ENCODE peak calls at places on chromosomes 11 and 22, in seven cellular contexts. D is GM03348; S is stimulated activated CD4-positive, alpha-beta T cell treated with anti-CD3 and anti-CD28 coated beads, Interleukin-2, amount 100 ng/mL, for 24 hours; U is activated CD4-positive, alpha-beta T cell treated with anti-CD3 and anti-CD28 coated beads, Interleukin-2, amount 50 U/mL, for 48 hours; W is HCEC 1CT; L is endodermal cell; A is NCI-H1105. M is an unnamed sample.

GRCh38 chr22:44331881-44332714 is 19.3 kb upstream of the SHISAL1 start:
- DNase-seq in D (peak; percentile 73), S (no peak), U (no peak), W (no peak), L (peak; percentile 77), A (peak; percentile 27), M (peak; percentile 39)

GRCh38 chr22:39148727-39149535 is 3.5 kb downstream of the CBX7 start:
- DNase-seq in D (peak; percentile 44), S (peak; percentile 75), U (peak; percentile 71), W (no peak), L (peak; percentile 86), A (no peak), M (peak; percentile 61)

GRCh38 chr11:63503492-63503891 is 2.4 kb upstream of the LGALS12 start:
- DNase-seq in D (no peak), S (no peak), U (no peak), W (no peak), L (no peak), A (no peak), M (no peak)

GRCh38 chr11:119641991-119642745 is 86.8 kb downstream of the NECTIN1 start:
- DNase-seq in D (peak; percentile 52), S (peak; percentile 21), U (no peak), W (peak; percentile 18), L (peak; percentile 80), A (peak; percentile 54), M (peak; percentile 51)

GRCh38 chr22:45007247-45007945 is 2.4 kb downstream of the PHF21B start:
- DNase-seq in D (peak; percentile 64), S (no peak), U (peak; percentile 11), W (no peak), L (peak; percentile 95), A (peak; percentile 69), M (peak; percentile 34)

GRCh38 chr11:8168485-8169257 is at the start of gene RIC3:
- DNase-seq in D (no peak), S (peak; percentile 59), U (peak; percentile 58), W (no peak), L (peak; percentile 87), A (peak; percentile 81), M (no peak)

GRCh38 chr11:1586699-1587098 is 1.6 kb upstream of the KRTAP5-1 start:
- DNase-seq in D (no peak), S (no peak), U (no peak), W (no peak), L (no peak), A (no peak), M (no peak)

GRCh38 chr22:26975381-26975780 is 318.0 kb downstream of the MIAT start:
- DNase-seq in D (peak; percentile 43), S (no peak), U (no peak), W (no peak), L (no peak), A (no peak), M (peak; percentile 81)

GRCh38 chr11:75208444-75208843 is 32.1 kb upstream of the TPBGL start:
- DNase-seq in D (no peak), S (no peak), U (no peak), W (no peak), L (no peak), A (no peak), M (no peak)

GRCh38 chr11:47010192-47010591 is 73.6 kb downstream of the CSTPP1 start:
- DNase-seq in D (no peak), S (no peak), U (no peak), W (no peak), L (no peak), A (no peak), M (peak; percentile 11)

GRCh38 chr11:16956538-16957153 is 57.6 kb downstream of the PLEKHA7 start:
- DNase-seq in D (no peak), S (no peak), U (no peak), W (no peak), L (peak; percentile 89), A (no peak), M (no peak)

GRCh38 chr11:112004389-112004788 is 20.8 kb upstream of the DLAT start:
- DNase-seq in D (peak; percentile 6), S (peak; percentile 20), U (peak; percentile 10), W (no peak), L (peak; percentile 79), A (no peak), M (no peak)

GRCh38 chr11:132784441-132784840 is 747.9 kb downstream of the OPCML start:
- DNase-seq in D (no peak), S (no peak), U (no peak), W (no peak), L (no peak), A (no peak), M (peak; percentile 26)

GRCh38 chr22:29871684-29872083 is 11.3 kb upstream of the MTMR3 start:
- DNase-seq in D (no peak), S (no peak), U (no peak), W (no peak), L (peak; percentile 63), A (no peak), M (peak; percentile 44)

GRCh38 chr22:17303840-17304779 is 65.2 kb upstream of the CECR2 start:
- DNase-seq in D (no peak), S (peak; percentile 58), U (peak; percentile 52), W (no peak), L (no peak), A (no peak), M (no peak)

GRCh38 chr11:111370902-111371578 is 8.0 kb downstream of the POU2AF1 start:
- DNase-seq in D (no peak), S (peak; percentile 26), U (peak; percentile 33), W (no peak), L (no peak), A (no peak), M (no peak)

GRCh38 chr11:82012276-82012675 is 721.4 kb downstream of the FAM181B start:
- DNase-seq in D (no peak), S (no peak), U (no peak), W (no peak), L (no peak), A (no peak), M (no peak)

GRCh38 chr11:109423860-109424190 is 1.8 kb downstream of the C11orf87 start:
- DNase-seq in D (no peak), S (no peak), U (no peak), W (no peak), L (no peak), A (no peak), M (no peak)

GRCh38 chr11:27717801-27718229 is 17.6 kb upstream of the BDNF start:
- DNase-seq in D (no peak), S (no peak), U (no peak), W (no peak), L (no peak), A (no peak), M (peak; percentile 66)

GRCh38 chr22:43862074-43862881 is at the start of gene SULT4A1:
- DNase-seq in D (peak; percentile 40), S (no peak), U (no peak), W (no peak), L (peak; percentile 75), A (peak; percentile 35), M (peak; percentile 2)

GRCh38 chr22:22201185-22201924 is 43.2 kb upstream of the VPREB1 start:
- DNase-seq in D (peak; percentile 50), S (peak; percentile 77), U (peak; percentile 74), W (peak; percentile 23), L (peak; percentile 76), A (no peak), M (peak; percentile 43)

GRCh38 chr11:72411623-72412532 is 22.5 kb downstream of the CLPB start:
- DNase-seq in D (no peak), S (no peak), U (no peak), W (no peak), L (no peak), A (no peak), M (no peak)

GRCh38 chr11:119844808-119845207 is 115.8 kb upstream of the NECTIN1 start:
- DNase-seq in D (no peak), S (no peak), U (no peak), W (no peak), L (no peak), A (no peak), M (no peak)